ENCODE peak calls at places on chromosomes 6 and 20, in six cellular contexts. C is pancreas, R is AG09319, Y is HFFc6, N is progenitor cell of endocrine pancreas, S is activated B cell treated with CpG ODN at 0.5 μM for 24 hours. U is an unnamed sample.

GRCh38 chr20:24972341-24972740 is 20.2 kb downstream of the APMAP start:
- DNase-seq in C (no peak), R (no peak), Y (no peak), N (no peak), S (no peak), U (no peak)

GRCh38 chr6:151263967-151264366 is 24.2 kb downstream of the AKAP12 start:
- DNase-seq in C (no peak), R (no peak), Y (no peak), N (no peak), S (no peak), U (peak)

GRCh38 chr20:17849901-17850673 is 118.5 kb downstream of the SNX5 start:
- DNase-seq in C (no peak), R (peak), Y (peak), N (no peak), S (no peak), U (peak)

GRCh38 chr6:161319231-161319630 is 45.4 kb upstream of the AGPAT4 start:
- DNase-seq in C (no peak), R (no peak), Y (no peak), N (no peak), S (no peak), U (no peak)

GRCh38 chr6:139713911-139714527 is 339.6 kb upstream of the CITED2 start:
- DNase-seq in C (no peak), R (no peak), Y (no peak), N (no peak), S (no peak), U (no peak)

GRCh38 chr6:16019462-16019861 is 109.4 kb upstream of the MYLIP start:
- DNase-seq in C (no peak), R (no peak), Y (no peak), N (no peak), S (no peak), U (no peak)

GRCh38 chr6:29813809-29814208 is 13.8 kb upstream of the HLA-G start:
- DNase-seq in C (no peak), R (no peak), Y (peak), N (no peak), S (no peak), U (no peak)

GRCh38 chr6:131980791-131981623 is 29.8 kb upstream of the CCN2 start:
- DNase-seq in C (no peak), R (no peak), Y (no peak), N (no peak), S (no peak), U (no peak)

GRCh38 chr6:36546958-36547645 is at the start of gene STK38:
- DNase-seq in C (peak), R (peak), Y (peak), N (peak), S (peak), U (peak)
- TF ChIP-seq CTCF in C (no peak), R (peak), Y (no peak), N (peak), S (no peak), U (no peak)

GRCh38 chr20:58026361-58026760 is 202.1 kb downstream of the ANKRD60 start:
- DNase-seq in C (no peak), R (no peak), Y (no peak), N (no peak), S (no peak), U (no peak)

GRCh38 chr20:58023781-58024180 is 204.7 kb downstream of the ANKRD60 start:
- DNase-seq in C (no peak), R (no peak), Y (no peak), N (no peak), S (no peak), U (no peak)

GRCh38 chr20:58024241-58024721 is 204.2 kb downstream of the ANKRD60 start:
- DNase-seq in C (no peak), R (no peak), Y (no peak), N (no peak), S (no peak), U (no peak)

GRCh38 chr20:58025233-58025632 is 203.2 kb downstream of the ANKRD60 start:
- DNase-seq in C (peak), R (no peak), Y (no peak), N (no peak), S (no peak), U (no peak)

DNA sequence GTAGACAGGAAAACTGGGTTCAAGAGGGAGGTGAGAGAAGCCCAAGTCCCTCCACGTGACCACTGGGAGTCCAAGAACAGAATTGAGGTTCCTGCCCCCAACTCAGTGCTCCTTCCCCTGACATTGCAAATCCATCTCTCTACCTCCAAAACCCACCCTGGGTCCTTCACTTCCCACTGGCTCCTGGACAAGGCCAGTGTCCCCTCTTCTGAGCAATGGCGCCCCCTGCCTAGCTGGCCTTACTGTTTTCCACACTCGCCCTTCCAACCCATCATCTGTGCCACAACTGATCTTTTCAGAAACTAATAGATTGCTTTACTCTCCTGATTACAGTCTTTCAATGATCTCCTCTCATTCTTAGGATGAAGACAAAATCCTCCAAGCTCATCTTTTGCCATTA is 200.3 kb downstream of the ANKRD60 start:
- DNase-seq in C (no peak), R (no peak), Y (no peak), N (no peak), S (no peak), U (no peak)
- TF ChIP-seq CTCF in C (no peak), R (no peak), Y (peak), N (peak), S (no peak), U (no peak)

GRCh38 chr6:157760137-157760536 is 62.9 kb upstream of the SNX9 start:
- DNase-seq in C (no peak), R (no peak), Y (no peak), N (no peak), S (no peak), U (no peak)
- TF ChIP-seq CTCF in C (no peak), R (no peak), Y (peak), N (no peak), S (no peak), U (no peak)

DNA sequence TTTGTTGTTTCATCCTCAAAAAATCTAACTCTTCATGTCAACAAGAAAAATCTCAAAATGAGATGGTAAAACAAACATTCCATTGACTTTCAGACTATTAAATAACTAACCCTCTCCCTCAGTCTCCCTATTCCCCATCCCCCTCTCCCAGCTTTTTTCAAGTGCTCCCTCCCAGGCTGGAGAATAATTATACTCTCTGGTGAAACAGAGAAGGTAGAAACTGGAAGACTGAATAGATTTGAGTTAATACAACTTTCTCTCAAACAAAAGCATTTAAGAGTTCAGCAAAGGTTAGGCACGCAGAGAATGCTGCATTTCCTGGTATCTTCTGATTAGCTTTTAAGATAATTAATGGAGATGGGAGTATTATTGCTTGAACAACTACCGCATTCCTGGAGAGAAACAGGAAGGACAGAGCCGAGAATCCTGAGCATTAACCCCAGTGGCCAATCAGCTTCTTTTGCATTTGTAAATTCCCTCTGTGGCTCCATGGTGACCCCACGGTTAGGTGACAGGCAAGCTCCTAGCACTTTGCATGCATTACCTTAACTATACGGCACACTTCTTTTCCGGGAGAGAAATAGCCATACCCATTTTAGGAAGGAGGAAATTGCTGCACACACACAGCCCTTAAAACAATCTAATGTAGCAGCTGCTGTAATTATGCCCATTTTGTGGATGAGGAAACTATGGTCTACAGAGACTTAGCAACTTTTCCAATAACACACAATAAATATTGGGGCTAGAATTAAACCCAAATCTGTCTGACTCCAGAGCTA is 170.1 kb downstream of the CD24 start:
- DNase-seq in C (peak), R (no peak), Y (no peak), N (no peak), S (no peak), U (no peak)
- TF ChIP-seq CTCF in C (no peak), R (no peak), Y (no peak), N (no peak), S (no peak), U (no peak)

GRCh38 chr6:127547909-127548649 is 28.9 kb upstream of the C6orf58 start:
- DNase-seq in C (no peak), R (no peak), Y (peak), N (no peak), S (no peak), U (no peak)
- TF ChIP-seq CTCF in C (no peak), R (peak), Y (peak), N (no peak), S (no peak), U (no peak)

GRCh38 chr6:107815846-107816245 is 8.3 kb downstream of the SCML4 start:
- DNase-seq in C (no peak), R (no peak), Y (no peak), N (no peak), S (no peak), U (no peak)

GRCh38 chr6:107812370-107812769 is 11.7 kb downstream of the SCML4 start:
- DNase-seq in C (no peak), R (no peak), Y (no peak), N (no peak), S (no peak), U (no peak)

GRCh38 chr6:107816818-107817217 is 7.3 kb downstream of the SCML4 start:
- DNase-seq in C (peak), R (no peak), Y (no peak), N (no peak), S (no peak), U (peak)

GRCh38 chr6:107811591-107812218 is 12.4 kb downstream of the SCML4 start:
- DNase-seq in C (no peak), R (no peak), Y (peak), N (no peak), S (no peak), U (no peak)

GRCh38 chr6:107813555-107814194 is 10.4 kb downstream of the SCML4 start:
- DNase-seq in C (no peak), R (no peak), Y (no peak), N (no peak), S (no peak), U (no peak)
- TF ChIP-seq CTCF in C (no peak), R (no peak), Y (no peak), N (no peak), S (no peak), U (no peak)

GRCh38 chr20:23361108-23361650 is 803 bp upstream of the GZF1 start:
- DNase-seq in C (no peak), R (no peak), Y (no peak), N (no peak), S (no peak), U (no peak)

GRCh38 chr20:23358923-23359572 is 2.9 kb upstream of the GZF1 start:
- DNase-seq in C (peak), R (no peak), Y (no peak), N (no peak), S (no peak), U (no peak)

GRCh38 chr20:23356203-23356602 is 5.6 kb downstream of the NXT1 start:
- DNase-seq in C (no peak), R (no peak), Y (no peak), N (no peak), S (no peak), U (no peak)

GRCh38 chr20:23358563-23358906 is 3.4 kb upstream of the GZF1 start:
- DNase-seq in C (no peak), R (no peak), Y (no peak), N (no peak), S (no peak), U (no peak)

DNA sequence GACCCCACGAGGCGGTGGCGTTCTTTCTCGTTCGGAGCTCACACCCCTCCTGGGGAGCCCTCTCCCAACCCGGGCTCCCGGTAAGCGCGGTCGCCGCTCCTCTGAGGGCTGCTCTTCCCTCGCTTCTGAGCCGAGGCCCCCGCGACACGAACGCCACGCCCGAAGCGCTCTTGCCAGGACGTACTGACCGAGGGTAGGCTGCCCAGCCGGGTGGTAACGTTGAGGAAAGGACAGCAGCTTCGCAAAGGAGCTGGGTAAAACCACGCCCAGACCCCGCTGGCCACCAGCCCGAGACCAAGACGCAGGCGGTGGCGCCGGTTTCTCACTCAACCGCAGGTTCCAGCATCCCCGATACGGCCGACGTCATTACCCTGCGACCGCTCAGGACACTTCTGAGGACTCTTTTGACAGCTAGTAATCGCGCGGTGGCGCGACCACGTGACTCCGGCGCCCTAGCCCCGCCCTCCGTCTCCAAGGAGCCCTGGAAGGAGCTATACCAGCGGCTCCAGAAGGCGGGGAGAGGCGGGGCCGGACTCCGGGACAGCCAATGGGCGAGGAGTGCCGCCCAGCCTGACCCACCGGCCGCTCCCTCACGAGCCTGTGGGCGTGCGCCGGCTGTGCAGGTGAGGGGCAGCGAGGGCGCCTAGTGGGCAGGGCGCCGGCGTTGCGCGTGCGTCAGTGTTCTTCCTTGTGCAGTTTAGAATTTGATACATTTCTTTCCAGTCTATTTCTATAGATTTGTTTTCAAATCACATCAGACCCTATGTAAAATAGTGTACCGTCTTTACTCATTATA is 4.0 kb upstream of the GZF1 start:
- DNase-seq in C (peak), R (peak), Y (peak), N (peak), S (peak), U (peak)
- TF ChIP-seq CTCF in C (no peak), R (no peak), Y (peak), N (peak), S (no peak), U (no peak)

U was measured in ovary.